ENCODE peak calls at places on chromosome 18, in six cellular contexts. One of them, this sample, is unnamed.

GRCh38 chr18:44793186-44793585 is 112.5 kb downstream of the SETBP1 start:
- DNase-seq in spleen: no peak
- DNase-seq in fibroblast of mammary gland: no peak
- DNase-seq in neuronal stem cell: no peak
- DNase-seq in astrocyte of the spinal cord: no peak
- DNase-seq in adrenal gland: no peak
- DNase-seq in this sample: no peak

GRCh38 chr18:69123421-69123820 is 277.3 kb upstream of the DOK6 start:
- DNase-seq in astrocyte of the spinal cord: no peak
- DNase-seq in spleen: no peak
- DNase-seq in neuronal stem cell: no peak
- DNase-seq in fibroblast of mammary gland: no peak
- DNase-seq in adrenal gland: no peak
- DNase-seq in this sample: no peak

GRCh38 chr18:74898965-74899364 is 301.3 kb downstream of the ZNF407 start:
- DNase-seq in spleen: no peak
- DNase-seq in neuronal stem cell: no peak
- DNase-seq in fibroblast of mammary gland: peak; percentile 77
- DNase-seq in adrenal gland: no peak
- DNase-seq in astrocyte of the spinal cord: peak; percentile 94
- DNase-seq in this sample: peak; percentile 40

GRCh38 chr18:55541571-55541970 is 46.4 kb downstream of the TCF4 start:
- DNase-seq in spleen: no peak
- DNase-seq in fibroblast of mammary gland: peak; percentile 54
- DNase-seq in astrocyte of the spinal cord: no peak
- DNase-seq in adrenal gland: no peak
- DNase-seq in neuronal stem cell: no peak
- DNase-seq in this sample: no peak

GRCh38 chr18:55783921-55784320 is 195.9 kb upstream of the TCF4 start:
- DNase-seq in fibroblast of mammary gland: no peak
- DNase-seq in neuronal stem cell: no peak
- DNase-seq in spleen: no peak
- DNase-seq in astrocyte of the spinal cord: no peak
- DNase-seq in adrenal gland: no peak
- DNase-seq in this sample: no peak

GRCh38 chr18:59054892-59055291 is 84.8 kb upstream of the SEC11C start:
- DNase-seq in fibroblast of mammary gland: no peak
- DNase-seq in neuronal stem cell: no peak
- DNase-seq in astrocyte of the spinal cord: no peak
- DNase-seq in spleen: no peak
- DNase-seq in adrenal gland: peak; percentile 55
- DNase-seq in this sample: peak; percentile 8

GRCh38 chr18:67600181-67600631 is 83.7 kb upstream of the DSEL start:
- DNase-seq in fibroblast of mammary gland: peak; percentile 80
- DNase-seq in adrenal gland: no peak
- DNase-seq in spleen: no peak
- DNase-seq in astrocyte of the spinal cord: peak; percentile 69
- DNase-seq in neuronal stem cell: no peak
- DNase-seq in this sample: peak; percentile 58

GRCh38 chr18:34431012-34431411 is 206.3 kb upstream of the NOL4 start:
- DNase-seq in spleen: no peak
- DNase-seq in neuronal stem cell: no peak
- DNase-seq in fibroblast of mammary gland: no peak
- DNase-seq in adrenal gland: no peak
- DNase-seq in astrocyte of the spinal cord: no peak
- DNase-seq in this sample: no peak

GRCh38 chr18:28407681-28408080 is 230.8 kb upstream of the CDH2 start:
- DNase-seq in spleen: no peak
- DNase-seq in neuronal stem cell: no peak
- DNase-seq in astrocyte of the spinal cord: peak; percentile 20
- DNase-seq in adrenal gland: no peak
- DNase-seq in fibroblast of mammary gland: no peak
- DNase-seq in this sample: no peak

GRCh38 chr18:48788378-48788777 is 162.4 kb downstream of the SMAD7 start:
- DNase-seq in spleen: peak; percentile 50
- DNase-seq in neuronal stem cell: no peak
- DNase-seq in adrenal gland: no peak
- DNase-seq in fibroblast of mammary gland: no peak
- DNase-seq in astrocyte of the spinal cord: no peak
- DNase-seq in this sample: no peak

GRCh38 chr18:51614033-51614432 is 416.6 kb upstream of the MEX3C start:
- DNase-seq in fibroblast of mammary gland: peak; percentile 1
- DNase-seq in neuronal stem cell: no peak
- DNase-seq in adrenal gland: peak; percentile 87
- DNase-seq in astrocyte of the spinal cord: peak; percentile 69
- DNase-seq in spleen: no peak
- DNase-seq in this sample: peak; percentile 96

GRCh38 chr18:57882465-57882864 is 79.3 kb upstream of the ATP8B1 start:
- DNase-seq in neuronal stem cell: no peak
- DNase-seq in astrocyte of the spinal cord: no peak
- DNase-seq in adrenal gland: no peak
- DNase-seq in spleen: no peak
- DNase-seq in fibroblast of mammary gland: no peak
- DNase-seq in this sample: no peak

GRCh38 chr18:58447342-58448190 is 181.3 kb downstream of the ALPK2 start:
- DNase-seq in fibroblast of mammary gland: peak; percentile 34
- DNase-seq in astrocyte of the spinal cord: peak; percentile 37
- DNase-seq in adrenal gland: no peak
- DNase-seq in neuronal stem cell: peak; percentile 27
- DNase-seq in spleen: no peak
- DNase-seq in this sample: no peak

GRCh38 chr18:48409591-48410094 is 460 bp upstream of the ZBTB7C start:
- DNase-seq in fibroblast of mammary gland: no peak
- DNase-seq in adrenal gland: peak; percentile 78
- DNase-seq in astrocyte of the spinal cord: no peak
- DNase-seq in neuronal stem cell: no peak
- DNase-seq in spleen: peak; percentile 77
- DNase-seq in this sample: no peak

GRCh38 chr18:75854808-75855207 is 427.3 kb upstream of the SMIM21 start:
- DNase-seq in fibroblast of mammary gland: no peak
- DNase-seq in astrocyte of the spinal cord: no peak
- DNase-seq in spleen: no peak
- DNase-seq in adrenal gland: no peak
- DNase-seq in neuronal stem cell: no peak
- DNase-seq in this sample: no peak

GRCh38 chr18:31931163-31931885 is 11.6 kb downstream of the TRAPPC8 start:
- DNase-seq in neuronal stem cell: no peak
- DNase-seq in spleen: no peak
- DNase-seq in fibroblast of mammary gland: peak; percentile 21
- DNase-seq in astrocyte of the spinal cord: peak; percentile 16
- DNase-seq in adrenal gland: no peak
- DNase-seq in this sample: peak; percentile 24

GRCh38 chr18:76410660-76411417 is 84.2 kb downstream of the ZNF516 start:
- DNase-seq in astrocyte of the spinal cord: no peak
- DNase-seq in fibroblast of mammary gland: no peak
- DNase-seq in adrenal gland: peak; percentile 54
- DNase-seq in spleen: no peak
- DNase-seq in neuronal stem cell: no peak
- DNase-seq in this sample: no peak

GRCh38 chr18:60235164-60235563 is 137.4 kb downstream of the MC4R start:
- DNase-seq in astrocyte of the spinal cord: no peak
- DNase-seq in adrenal gland: no peak
- DNase-seq in neuronal stem cell: no peak
- DNase-seq in spleen: no peak
- DNase-seq in fibroblast of mammary gland: no peak
- DNase-seq in this sample: no peak

GRCh38 chr18:50644807-50645206 is 84.9 kb downstream of the MAPK4 start:
- DNase-seq in neuronal stem cell: no peak
- DNase-seq in spleen: no peak
- DNase-seq in fibroblast of mammary gland: no peak
- DNase-seq in astrocyte of the spinal cord: no peak
- DNase-seq in adrenal gland: no peak
- DNase-seq in this sample: no peak

GRCh38 chr18:77366725-77367641 is 117.3 kb downstream of the GALR1 start:
- DNase-seq in fibroblast of mammary gland: peak; percentile 44
- DNase-seq in astrocyte of the spinal cord: peak; percentile 71
- DNase-seq in adrenal gland: peak; percentile 74
- DNase-seq in spleen: no peak
- DNase-seq in neuronal stem cell: no peak
- DNase-seq in this sample: no peak

GRCh38 chr18:10353791-10354190 is 100.6 kb upstream of the APCDD1 start:
- DNase-seq in adrenal gland: no peak
- DNase-seq in astrocyte of the spinal cord: peak; percentile 72
- DNase-seq in fibroblast of mammary gland: peak; percentile 67
- DNase-seq in neuronal stem cell: no peak
- DNase-seq in spleen: no peak
- DNase-seq in this sample: peak; percentile 33

GRCh38 chr18:45026162-45026561 is 345.5 kb downstream of the SETBP1 start:
- DNase-seq in astrocyte of the spinal cord: no peak
- DNase-seq in adrenal gland: no peak
- DNase-seq in spleen: no peak
- DNase-seq in neuronal stem cell: no peak
- DNase-seq in fibroblast of mammary gland: no peak
- DNase-seq in this sample: no peak

GRCh38 chr18:63366991-63367240 is at the start of gene KDSR:
- DNase-seq in astrocyte of the spinal cord: no peak
- DNase-seq in neuronal stem cell: no peak
- DNase-seq in fibroblast of mammary gland: no peak
- DNase-seq in adrenal gland: no peak
- DNase-seq in spleen: no peak
- DNase-seq in this sample: no peak
- H3K4me3 ChIP-seq in astrocyte of the spinal cord: peak within 1 kb of the TSS; percentile 74
- H3K4me3 ChIP-seq in neuronal stem cell: peak within 1 kb of the TSS; percentile 64
- H3K4me3 ChIP-seq in fibroblast of mammary gland: peak within 1 kb of the TSS; percentile 86
- H3K4me3 ChIP-seq in adrenal gland: peak within 1 kb of the TSS; percentile 63
- H3K4me3 ChIP-seq in spleen: peak within 1 kb of the TSS; percentile 98
- H3K4me3 ChIP-seq in this sample: peak within 1 kb of the TSS; percentile 91

GRCh38 chr18:12291161-12291560 is 16.9 kb upstream of the TUBB6 start:
- DNase-seq in spleen: peak; percentile 32
- DNase-seq in adrenal gland: no peak
- DNase-seq in astrocyte of the spinal cord: no peak
- DNase-seq in neuronal stem cell: no peak
- DNase-seq in fibroblast of mammary gland: no peak
- DNase-seq in this sample: no peak

GRCh38 chr18:12288406-12288762 is 19.7 kb upstream of the TUBB6 start:
- DNase-seq in spleen: peak; percentile 2
- DNase-seq in neuronal stem cell: no peak
- DNase-seq in fibroblast of mammary gland: no peak
- DNase-seq in adrenal gland: no peak
- DNase-seq in astrocyte of the spinal cord: no peak
- DNase-seq in this sample: no peak

GRCh38 chr18:12287131-12287681 is 20.8 kb upstream of the TUBB6 start:
- DNase-seq in spleen: peak; percentile 64
- DNase-seq in astrocyte of the spinal cord: no peak
- DNase-seq in adrenal gland: no peak
- DNase-seq in fibroblast of mammary gland: no peak
- DNase-seq in neuronal stem cell: no peak
- DNase-seq in this sample: no peak

GRCh38 chr18:12290086-12290485 is 18.0 kb upstream of the TUBB6 start:
- DNase-seq in neuronal stem cell: no peak
- DNase-seq in adrenal gland: no peak
- DNase-seq in astrocyte of the spinal cord: no peak
- DNase-seq in fibroblast of mammary gland: no peak
- DNase-seq in spleen: peak; percentile 43
- DNase-seq in this sample: no peak

DNA sequence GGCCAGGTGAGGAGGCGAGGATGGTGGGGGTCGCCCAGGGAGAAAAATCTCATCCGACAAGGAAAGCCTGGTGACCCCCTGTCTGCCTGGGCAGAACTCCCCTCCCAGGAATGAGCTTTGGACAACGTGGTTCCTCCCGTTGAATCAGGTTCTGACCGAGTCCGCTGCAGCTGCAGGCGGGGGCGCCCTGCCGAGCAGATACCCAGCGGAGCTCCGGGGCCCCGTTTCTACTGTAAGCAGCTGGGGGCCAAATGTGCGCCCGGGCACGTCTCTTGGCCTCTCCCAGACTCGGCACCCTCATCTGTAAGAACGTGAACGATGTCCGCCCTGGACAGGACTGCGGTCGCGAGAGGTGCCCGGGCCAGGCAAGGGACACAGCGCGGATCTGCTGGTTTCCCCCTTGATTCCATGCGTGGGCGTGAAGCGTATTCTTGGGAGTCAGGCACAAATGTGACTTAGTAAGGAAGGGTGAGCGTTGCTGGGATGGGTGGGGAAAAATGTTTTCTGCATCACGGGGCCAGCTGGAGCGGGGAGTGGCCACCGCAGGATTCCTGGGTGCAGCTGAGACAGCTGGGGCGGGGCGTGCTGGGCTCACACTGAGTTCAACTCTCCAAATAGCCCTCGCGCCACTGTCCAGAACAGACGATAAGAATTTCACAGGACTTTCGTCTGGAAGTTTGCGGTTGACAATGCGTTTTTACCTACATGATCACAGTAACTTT is 20.2 kb upstream of the TUBB6 start:
- DNase-seq in fibroblast of mammary gland: peak; percentile 92
- DNase-seq in astrocyte of the spinal cord: peak; percentile 90
- DNase-seq in spleen: peak; percentile 63
- DNase-seq in adrenal gland: peak; percentile 83
- DNase-seq in neuronal stem cell: no peak
- DNase-seq in this sample: peak; percentile 85
- H3K4me3 ChIP-seq in fibroblast of mammary gland: peak overlapping the region; percentile 51
- H3K4me3 ChIP-seq in astrocyte of the spinal cord: peak overlapping the region; percentile 49
- H3K4me3 ChIP-seq in spleen: peak overlapping the region; percentile 22
- H3K4me3 ChIP-seq in adrenal gland: peak overlapping the region; percentile 13
- H3K4me3 ChIP-seq in neuronal stem cell: peak overlapping the region; percentile 30
- H3K4me3 ChIP-seq in this sample: peak overlapping the region; percentile 53

DNA sequence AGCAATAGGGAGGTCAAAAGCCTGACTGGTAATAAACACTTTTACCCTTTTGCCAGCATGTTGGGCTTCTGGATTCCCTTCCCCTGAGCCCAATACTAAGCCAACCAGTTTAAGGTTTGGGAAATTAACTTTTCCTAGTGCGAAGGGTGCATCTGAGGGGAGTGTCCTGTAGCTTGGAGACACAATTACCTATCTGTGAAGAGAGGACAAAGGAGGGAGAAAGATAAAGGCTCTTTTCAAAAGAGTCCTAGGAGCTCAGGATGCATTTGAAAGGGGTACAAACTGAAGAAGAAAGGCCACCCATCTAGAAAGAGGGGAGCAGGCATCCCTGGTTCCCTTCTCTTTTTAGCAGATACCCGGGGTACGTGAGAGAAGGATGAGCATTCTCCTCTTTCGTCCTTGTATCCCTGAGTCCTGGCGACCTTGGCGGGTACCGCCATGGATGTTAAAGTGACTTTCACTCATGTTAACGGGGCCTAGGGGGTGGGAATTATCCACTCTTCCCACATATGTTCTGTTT is 25.1 kb downstream of the C18orf54 start:
- DNase-seq in astrocyte of the spinal cord: no peak
- DNase-seq in adrenal gland: no peak
- DNase-seq in fibroblast of mammary gland: no peak
- DNase-seq in spleen: no peak
- DNase-seq in neuronal stem cell: no peak
- DNase-seq in this sample: no peak
- H3K4me3 ChIP-seq in astrocyte of the spinal cord: no peak overlapping the region
- H3K4me3 ChIP-seq in adrenal gland: no peak overlapping the region
- H3K4me3 ChIP-seq in fibroblast of mammary gland: no peak overlapping the region
- H3K4me3 ChIP-seq in spleen: no peak overlapping the region
- H3K4me3 ChIP-seq in neuronal stem cell: no peak overlapping the region
- H3K4me3 ChIP-seq in this sample: no peak overlapping the region

DNA sequence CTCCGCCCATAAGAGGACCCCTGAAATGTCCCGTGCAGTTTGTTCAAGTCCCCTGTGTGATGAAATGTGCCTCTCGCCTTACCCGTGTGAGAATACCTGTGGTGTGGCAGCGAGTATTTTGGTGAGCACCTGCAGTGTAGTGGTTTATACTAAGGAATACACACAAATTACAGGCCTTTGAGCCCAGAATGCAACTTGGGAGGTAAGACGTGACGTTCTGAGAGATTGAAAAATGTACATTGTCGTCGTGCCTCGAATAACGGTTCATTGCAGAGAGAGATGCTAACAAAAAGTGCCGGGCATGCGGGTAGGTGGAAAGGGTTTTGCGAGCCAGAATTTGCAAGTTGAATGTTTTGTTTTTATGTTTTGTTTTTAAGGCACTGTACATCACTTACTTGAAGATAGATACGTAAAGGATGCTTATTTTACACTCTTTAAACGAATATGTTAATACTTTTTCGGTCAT is 863 bp downstream of the RBBP8 start:
- DNase-seq in spleen: no peak
- DNase-seq in astrocyte of the spinal cord: no peak
- DNase-seq in neuronal stem cell: no peak
- DNase-seq in adrenal gland: no peak
- DNase-seq in fibroblast of mammary gland: peak; percentile 19
- DNase-seq in this sample: no peak
- H3K4me3 ChIP-seq in spleen: peak overlapping the region; percentile 77
- H3K4me3 ChIP-seq in astrocyte of the spinal cord: peak overlapping the region; percentile 83
- H3K4me3 ChIP-seq in neuronal stem cell: peak overlapping the region; percentile 88
- H3K4me3 ChIP-seq in adrenal gland: peak overlapping the region; percentile 73
- H3K4me3 ChIP-seq in fibroblast of mammary gland: peak overlapping the region; percentile 96
- H3K4me3 ChIP-seq in this sample: peak overlapping the region; percentile 98